ENCODE peak calls at places on chromosomes 13 and 19, in six cellular contexts. T is upper lobe of left lung, S is stomach, G is A549, B is ovary, M is transverse colon. A is an unnamed sample.

GRCh38 chr13:76226941-76227340 is 590.8 kb downstream of the LMO7 start:
- DNase-seq in T (no peak), S (no peak), G (no peak), B (no peak), M (no peak), A (no peak)

GRCh38 chr13:54980651-54981050 is 1952.0 kb downstream of the OLFM4 start:
- DNase-seq in T (no peak), S (no peak), G (no peak), B (no peak), M (no peak), A (no peak)

GRCh38 chr19:7970716-7971448 is 27.4 kb upstream of the TIMM44 start:
- DNase-seq in T (no peak), S (peak; percentile 30), G (peak; percentile 37), B (no peak), M (peak; percentile 18), A (no peak)

GRCh38 chr19:39701291-39701690 is 3.0 kb upstream of the LGALS14 start:
- DNase-seq in T (no peak), S (no peak), G (no peak), B (no peak), M (no peak), A (no peak)

GRCh38 chr19:6427131-6427530 is 2.5 kb upstream of the KHSRP start:
- DNase-seq in T (no peak), S (no peak), G (no peak), B (no peak), M (no peak), A (no peak)

GRCh38 chr13:49220035-49220855 is at the start of gene MLNR:
- DNase-seq in T (peak; percentile 38), S (no peak), G (peak; percentile 68), B (peak; percentile 49), M (no peak), A (no peak)

GRCh38 chr19:55279376-55279772 is 536 bp downstream of the HSPBP1 start:
- DNase-seq in T (no peak), S (no peak), G (no peak), B (no peak), M (no peak), A (no peak)

GRCh38 chr13:103236213-103236612 is 170.0 kb upstream of the SLC10A2 start:
- DNase-seq in T (no peak), S (no peak), G (no peak), B (no peak), M (no peak), A (no peak)

GRCh38 chr19:16821081-16821480 is 8.1 kb upstream of the SIN3B start:
- DNase-seq in T (no peak), S (no peak), G (no peak), B (no peak), M (no peak), A (no peak)

GRCh38 chr19:16361254-16361653 is 36.6 kb downstream of the KLF2 start:
- DNase-seq in T (no peak), S (no peak), G (no peak), B (no peak), M (no peak), A (no peak)

GRCh38 chr13:32042567-32042966 is 11.0 kb downstream of the FRY start:
- DNase-seq in T (no peak), S (no peak), G (no peak), B (no peak), M (no peak), A (no peak)

GRCh38 chr13:108597943-108598342 is 31.5 kb upstream of the MYO16 start:
- DNase-seq in T (no peak), S (no peak), G (peak; percentile 12), B (no peak), M (no peak), A (no peak)

GRCh38 chr19:13842294-13843103 is 34.4 kb upstream of the NANOS3 start:
- DNase-seq in T (peak; percentile 88), S (peak; percentile 85), G (peak; percentile 82), B (peak; percentile 92), M (peak; percentile 88), A (peak; percentile 88)

GRCh38 chr13:90787007-90787406 is 560.5 kb upstream of the MIR17HG start:
- DNase-seq in T (no peak), S (no peak), G (no peak), B (no peak), M (no peak), A (no peak)

GRCh38 chr13:31697290-31697689 is 42.0 kb upstream of the RXFP2 start:
- DNase-seq in T (no peak), S (no peak), G (no peak), B (no peak), M (no peak), A (no peak)

GRCh38 chr13:84097148-84097547 is 214.9 kb upstream of the SLITRK1 start:
- DNase-seq in T (no peak), S (no peak), G (no peak), B (no peak), M (no peak), A (no peak)

GRCh38 chr19:47623921-47624391 is 15.0 kb downstream of the BICRA start:
- DNase-seq in T (no peak), S (no peak), G (no peak), B (no peak), M (no peak), A (no peak)

GRCh38 chr13:50037788-50038187 is 22.5 kb downstream of the KCNRG start:
- DNase-seq in T (no peak), S (no peak), G (no peak), B (no peak), M (no peak), A (no peak)

GRCh38 chr13:37868691-37869505 is 674 bp downstream of the TRPC4 start:
- DNase-seq in T (no peak), S (no peak), G (no peak), B (no peak), M (no peak), A (no peak)

GRCh38 chr13:37869506-37869755 is 141 bp downstream of the TRPC4 start:
- DNase-seq in T (no peak), S (no peak), G (no peak), B (no peak), M (no peak), A (no peak)

GRCh38 chr13:37870489-37870845 is 895 bp upstream of the TRPC4 start:
- DNase-seq in T (no peak), S (no peak), G (no peak), B (no peak), M (no peak), A (no peak)

GRCh38 chr13:37870895-37871550 is 1.5 kb upstream of the TRPC4 start:
- DNase-seq in T (no peak), S (no peak), G (no peak), B (no peak), M (no peak), A (no peak)

DNA sequence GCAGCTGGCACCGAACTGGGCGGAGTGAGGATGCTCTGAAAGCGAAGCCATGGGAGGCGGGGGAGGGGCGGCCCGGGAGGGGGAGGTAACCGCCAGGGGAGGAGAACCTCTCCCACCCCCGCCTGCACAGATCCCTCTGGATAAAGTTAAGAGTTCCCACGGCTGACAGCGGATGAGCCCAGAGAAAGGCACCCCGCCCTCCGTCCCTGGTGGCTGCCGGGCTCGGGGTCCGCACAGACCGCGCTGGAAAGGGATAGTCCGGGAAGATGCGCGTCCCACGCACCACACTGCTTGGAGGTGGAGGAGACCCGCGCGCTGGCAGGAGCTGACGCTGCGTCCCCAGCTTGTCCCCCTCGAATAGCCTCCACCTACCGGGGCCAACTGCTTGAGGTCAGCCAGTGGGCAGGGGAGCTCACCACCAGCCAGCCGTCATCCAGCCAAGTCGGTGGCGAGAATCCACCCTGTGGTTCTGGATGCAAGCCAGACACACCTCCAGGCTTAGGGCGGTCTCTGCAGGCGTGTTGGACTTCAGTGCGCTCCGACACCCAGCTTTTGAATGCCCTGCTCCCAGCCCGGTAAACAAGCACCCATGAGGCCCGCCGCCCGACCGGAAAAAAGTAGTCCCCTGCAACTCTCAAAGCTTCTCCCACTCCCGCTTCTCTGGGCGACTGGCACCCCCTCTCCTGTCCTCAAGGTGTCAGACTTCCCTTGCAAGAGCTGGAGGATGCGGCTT is at the start of gene TRPC4:
- DNase-seq in T (peak; percentile 22), S (peak; percentile 31), G (peak; percentile 30), B (peak; percentile 60), M (peak; percentile 20), A (no peak)
- H3K4me3 ChIP-seq in T (peak within 1 kb of the TSS; percentile 45), S (peak within 1 kb of the TSS; percentile 51), G (peak within 1 kb of the TSS; percentile 33), B (peak within 1 kb of the TSS; percentile 62), M (peak within 1 kb of the TSS; percentile 33), A (peak within 1 kb of the TSS; percentile 52)

GRCh38 chr13:110964229-110965037 is 49.6 kb upstream of the ANKRD10 start:
- DNase-seq in T (no peak), S (no peak), G (no peak), B (no peak), M (no peak), A (no peak)
- TF ChIP-seq POLR2A in T (no peak), S (no peak), G (no peak), B (no peak), M (no peak), A (no peak)

GRCh38 chr19:31560021-31560770 is 211.0 kb upstream of the TSHZ3 start:
- DNase-seq in T (no peak), S (no peak), G (no peak), B (no peak), M (no peak), A (no peak)
- TF ChIP-seq EP300 in T (no peak), S (no peak), G (no peak), B (no peak), M (no peak), A (no peak)

DNA sequence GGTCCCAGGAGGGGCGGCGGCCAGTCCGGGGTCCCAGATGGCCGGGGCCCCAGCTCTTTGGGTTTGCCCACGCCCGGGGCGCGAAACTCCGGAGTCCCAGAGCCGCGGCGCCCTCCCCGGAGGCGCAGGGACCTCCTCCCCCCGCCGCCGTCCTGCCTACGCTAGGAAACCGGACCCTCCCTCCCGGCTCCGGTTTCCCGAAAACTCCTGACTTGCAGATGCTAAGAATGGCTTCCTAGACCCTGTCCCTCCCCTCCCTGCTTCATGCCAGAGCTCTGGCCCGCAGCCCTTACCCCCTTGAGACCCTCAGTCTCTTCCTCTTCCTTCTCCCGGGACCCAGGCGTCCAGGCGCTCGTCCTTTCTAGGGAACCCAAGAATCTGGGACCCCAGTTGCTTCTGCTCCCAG is 468 bp upstream of the MYBPC2 start:
- DNase-seq in T (no peak), S (no peak), G (no peak), B (peak; percentile 50), M (no peak), A (no peak)
- H3K4me3 ChIP-seq in T (peak overlapping the region; percentile 65), S (peak overlapping the region; percentile 67), G (peak overlapping the region; percentile 67), B (peak overlapping the region; percentile 40), M (peak overlapping the region; percentile 51), A (peak overlapping the region; percentile 78)

GRCh38 chr19:4065430-4066175 is 1.1 kb downstream of the ZBTB7A start:
- DNase-seq in T (peak; percentile 97), S (peak; percentile 97), G (peak; percentile 97), B (peak; percentile 98), M (peak; percentile 98), A (peak; percentile 91)
- TF ChIP-seq POLR2A in T (peak; percentile 17), S (no peak), G (no peak), B (no peak), M (no peak), A (no peak)

DNA sequence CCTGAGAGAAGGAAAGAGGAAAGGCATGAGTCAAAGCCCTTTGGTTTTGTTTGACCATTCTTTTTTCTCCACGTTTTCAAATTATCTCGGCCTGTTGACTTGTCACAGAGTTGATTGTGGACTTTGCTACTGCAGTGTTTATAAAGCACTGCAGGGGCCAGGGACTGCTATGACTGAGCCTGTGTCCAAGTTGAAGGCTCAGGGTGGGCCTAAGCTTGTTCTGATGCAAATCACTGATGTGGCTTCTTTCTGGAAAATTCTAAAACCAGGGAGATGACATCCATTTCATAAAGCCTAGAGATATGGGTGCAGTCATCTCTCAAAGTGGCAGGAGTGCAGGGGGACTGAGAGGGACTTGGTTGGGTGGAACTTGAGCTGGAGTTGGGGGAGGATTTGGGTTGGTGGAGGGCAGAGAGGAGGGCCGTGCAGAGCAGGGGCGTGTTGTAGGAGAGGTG is 1.2 kb upstream of the CXCL17 start:
- DNase-seq in T (no peak), S (peak; percentile 51), G (no peak), B (no peak), M (no peak), A (no peak)
- TF ChIP-seq EP300 in T (no peak), S (no peak), G (no peak), B (no peak), M (no peak), A (no peak)